ENCODE peak calls at places on chromosomes 13 and 19, in seven cellular contexts. T is nephron progenitor cell, A is neural progenitor cell, W is neural crest cell, H is tibial nerve, S is endodermal cell, G is lung. V is an unnamed sample.

GRCh38 chr19:38849746-38850230 is at the start of gene HNRNPL:
- DNase-seq in T (peak), A (no peak), W (peak), H (no peak), S (peak), G (peak), V (peak)

GRCh38 chr13:22964245-22964966 is 216.4 kb upstream of the SGCG start:
- DNase-seq in T (no peak), A (no peak), W (no peak), H (no peak), S (peak), G (no peak), V (no peak)

GRCh38 chr13:77729502-77730221 is 32.2 kb downstream of the SLAIN1 start:
- DNase-seq in T (no peak), A (no peak), W (no peak), H (no peak), S (no peak), G (no peak), V (no peak)

GRCh38 chr19:34254552-34255432 is at the start of gene GARRE1:
- DNase-seq in T (peak), A (peak), W (peak), H (peak), S (peak), G (no peak), V (peak)

GRCh38 chr13:48412881-48413351 is at the start of gene LPAR6:
- DNase-seq in T (no peak), A (peak), W (no peak), H (no peak), S (peak), G (no peak), V (no peak)

GRCh38 chr13:33126909-33127607 is 110.8 kb downstream of the KL start:
- DNase-seq in T (no peak), A (no peak), W (no peak), H (no peak), S (no peak), G (no peak), V (no peak)

GRCh38 chr13:73767747-73768315 is 366.4 kb downstream of the KLF12 start:
- DNase-seq in T (no peak), A (peak), W (peak), H (no peak), S (peak), G (no peak), V (no peak)

GRCh38 chr13:75258159-75258782 is 223.7 kb downstream of the TBC1D4 start:
- DNase-seq in T (no peak), A (peak), W (no peak), H (no peak), S (no peak), G (no peak), V (no peak)

GRCh38 chr13:53311561-53311960 is 282.9 kb downstream of the OLFM4 start:
- DNase-seq in T (no peak), A (peak), W (no peak), H (no peak), S (peak), G (no peak), V (no peak)

GRCh38 chr13:38785047-38785446 is 98.2 kb downstream of the FREM2 start:
- DNase-seq in T (no peak), A (no peak), W (no peak), H (no peak), S (no peak), G (no peak), V (no peak)

GRCh38 chr13:109307027-109307426 is 479.4 kb downstream of the IRS2 start:
- DNase-seq in T (no peak), A (no peak), W (no peak), H (no peak), S (no peak), G (no peak), V (no peak)

GRCh38 chr19:48113190-48113917 is 2.7 kb upstream of the PLA2G4C start:
- DNase-seq in T (no peak), A (no peak), W (no peak), H (no peak), S (no peak), G (no peak), V (no peak)

GRCh38 chr19:44820648-44821609 is 12.0 kb downstream of the BCAM start:
- DNase-seq in T (no peak), A (no peak), W (no peak), H (no peak), S (no peak), G (no peak), V (no peak)

GRCh38 chr19:14467816-14468215 is 7.3 kb downstream of the PTGER1 start:
- DNase-seq in T (no peak), A (no peak), W (no peak), H (no peak), S (peak), G (no peak), V (no peak)
- TF ChIP-seq CTCF in T (no peak), A (no peak), W (no peak), H (no peak), S (peak), G (no peak), V (no peak)

DNA sequence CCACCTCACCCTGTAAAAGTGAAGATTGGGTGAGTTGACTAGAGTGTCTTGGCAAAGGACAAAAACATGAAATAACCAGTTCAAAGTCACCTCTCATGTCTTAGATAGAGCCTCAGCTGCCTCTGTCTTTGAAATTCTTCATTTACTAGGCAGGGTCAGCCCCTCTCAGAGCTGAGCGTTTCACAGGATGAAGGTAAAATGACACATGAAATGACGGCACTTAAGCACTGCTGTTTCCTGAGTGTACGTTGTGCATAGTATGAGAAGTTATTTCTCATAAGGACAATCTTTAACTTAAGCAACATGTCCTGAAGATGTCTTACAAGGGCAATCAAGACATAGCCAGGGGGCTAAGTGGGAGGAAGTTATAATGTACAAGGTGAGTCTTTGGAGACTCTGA is 32.3 kb upstream of the SLC10A2 start:
- DNase-seq in T (no peak), A (no peak), W (no peak), H (no peak), S (no peak), G (no peak), V (no peak)
- TF ChIP-seq CTCF in T (no peak), A (no peak), W (no peak), H (no peak), S (no peak), G (no peak), V (no peak)

DNA sequence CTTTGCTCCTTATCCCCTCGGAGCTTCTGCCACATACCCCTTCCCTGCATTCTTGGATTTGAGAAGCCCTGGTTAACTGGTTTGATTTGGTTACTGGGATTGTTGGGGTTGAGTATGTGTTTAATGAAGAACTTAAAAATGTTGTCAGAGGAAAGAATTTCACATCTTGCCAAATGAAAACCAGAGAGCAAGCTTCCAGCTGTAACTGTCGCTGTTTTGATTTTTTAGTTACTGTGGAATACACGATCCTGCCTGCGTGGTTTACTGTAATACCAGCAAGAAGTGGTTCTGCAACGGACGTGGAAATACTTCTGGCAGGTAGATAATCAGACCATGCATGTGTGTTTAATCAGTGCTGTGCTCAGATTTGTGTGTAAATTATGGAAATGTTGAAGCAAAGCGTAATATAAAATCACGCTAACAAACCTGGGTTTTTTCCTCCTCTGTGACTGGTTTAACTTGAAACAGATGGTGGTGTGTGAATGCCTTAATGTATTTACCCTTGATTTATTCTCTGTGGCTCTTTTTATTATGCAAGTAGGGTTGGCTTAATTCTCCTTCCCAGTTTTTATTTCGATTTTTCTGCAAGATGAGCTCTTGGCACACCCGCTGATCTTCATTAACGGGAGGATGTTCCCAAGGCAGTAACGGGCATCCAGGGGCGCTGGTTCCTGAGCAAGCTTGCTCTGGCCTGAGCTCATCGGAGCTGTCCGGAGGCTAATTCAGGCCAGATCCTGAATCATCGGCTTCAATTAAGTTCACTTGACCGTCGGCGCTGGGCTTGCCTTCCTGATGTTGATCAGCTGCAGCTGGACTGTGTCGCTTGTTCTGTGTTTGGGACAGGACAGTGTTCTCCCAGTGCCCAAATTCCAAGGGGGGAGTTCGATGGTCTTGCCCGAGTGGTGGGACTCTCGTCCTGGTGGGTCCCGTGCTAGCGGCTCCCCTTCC is 16.0 kb downstream of the UPF1 start:
- DNase-seq in T (no peak), A (no peak), W (no peak), H (no peak), S (no peak), G (no peak), V (no peak)
- TF ChIP-seq CTCF in T (no peak), A (no peak), W (no peak), H (no peak), S (peak), G (no peak), V (no peak)

GRCh38 chr19:35329323-35329722 is 336 bp downstream of the CD22 start:
- DNase-seq in T (no peak), A (no peak), W (no peak), H (no peak), S (no peak), G (no peak), V (no peak)

GRCh38 chr19:35331551-35332214 is 2.7 kb downstream of the CD22 start:
- DNase-seq in T (no peak), A (no peak), W (no peak), H (no peak), S (no peak), G (no peak), V (no peak)

GRCh38 chr19:35330475-35330874 is 1.5 kb downstream of the CD22 start:
- DNase-seq in T (no peak), A (no peak), W (no peak), H (no peak), S (no peak), G (no peak), V (no peak)

GRCh38 chr19:35328851-35329285 is at the start of gene CD22:
- DNase-seq in T (no peak), A (no peak), W (no peak), H (no peak), S (no peak), G (no peak), V (no peak)

DNA sequence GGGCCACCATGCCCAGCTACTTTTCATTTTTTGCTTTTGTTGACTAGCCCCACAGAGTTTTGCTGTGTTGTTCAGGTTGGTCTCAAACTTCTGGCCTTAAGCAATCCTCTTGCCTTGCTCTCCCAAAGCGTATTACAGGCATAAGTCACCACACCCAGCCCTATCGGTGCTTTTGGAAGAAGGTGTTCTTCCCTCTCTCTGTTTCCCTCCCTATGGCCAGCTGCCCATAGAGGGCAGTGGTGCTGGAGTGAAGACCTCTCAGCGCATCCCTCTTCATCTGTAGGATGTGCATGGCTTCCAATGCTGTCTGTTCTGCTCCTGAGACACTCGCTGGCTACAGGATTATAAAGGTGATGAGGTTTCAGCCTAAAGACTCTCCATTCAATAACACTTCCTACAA is 1.3 kb upstream of the CD22 start:
- DNase-seq in T (no peak), A (peak), W (no peak), H (no peak), S (peak), G (no peak), V (no peak)
- TF ChIP-seq CTCF in T (no peak), A (peak), W (peak), H (no peak), S (peak), G (no peak), V (no peak)

DNA sequence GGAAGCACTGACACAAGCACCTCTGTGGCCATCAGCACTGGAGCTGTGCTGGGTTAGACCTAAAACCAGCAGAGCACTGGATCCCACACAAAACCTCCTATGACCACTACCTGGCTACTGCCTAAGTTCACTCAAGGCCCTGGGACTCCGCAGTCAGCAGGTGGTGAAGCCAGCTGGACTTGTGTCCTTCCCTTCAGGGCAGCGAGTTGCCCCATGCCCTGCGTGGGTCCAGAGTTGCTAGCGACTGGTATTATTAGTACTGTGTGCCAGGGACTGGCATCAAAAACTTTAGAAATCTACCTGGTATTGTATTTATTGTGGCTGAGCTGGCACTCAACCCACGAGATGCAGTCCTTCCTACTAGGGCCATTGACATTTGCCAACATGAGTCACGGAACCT is 6.0 kb downstream of the OR10H4 start:
- DNase-seq in T (no peak), A (no peak), W (no peak), H (no peak), S (no peak), G (no peak), V (no peak)
- TF ChIP-seq CTCF in T (no peak), A (no peak), W (no peak), H (no peak), S (no peak), G (no peak), V (no peak)

GRCh38 chr19:40533508-40533907 is 43.2 kb upstream of the SHKBP1 start:
- DNase-seq in T (no peak), A (no peak), W (no peak), H (no peak), S (no peak), G (no peak), V (no peak)

GRCh38 chr19:40534148-40534547 is 42.5 kb upstream of the SHKBP1 start:
- DNase-seq in T (no peak), A (no peak), W (no peak), H (no peak), S (no peak), G (no peak), V (no peak)

GRCh38 chr19:40543029-40543597 is 33.6 kb upstream of the SHKBP1 start:
- DNase-seq in T (no peak), A (no peak), W (no peak), H (no peak), S (no peak), G (no peak), V (no peak)

GRCh38 chr19:40542197-40542859 is 34.3 kb upstream of the SHKBP1 start:
- DNase-seq in T (no peak), A (no peak), W (no peak), H (no peak), S (no peak), G (peak), V (no peak)

DNA sequence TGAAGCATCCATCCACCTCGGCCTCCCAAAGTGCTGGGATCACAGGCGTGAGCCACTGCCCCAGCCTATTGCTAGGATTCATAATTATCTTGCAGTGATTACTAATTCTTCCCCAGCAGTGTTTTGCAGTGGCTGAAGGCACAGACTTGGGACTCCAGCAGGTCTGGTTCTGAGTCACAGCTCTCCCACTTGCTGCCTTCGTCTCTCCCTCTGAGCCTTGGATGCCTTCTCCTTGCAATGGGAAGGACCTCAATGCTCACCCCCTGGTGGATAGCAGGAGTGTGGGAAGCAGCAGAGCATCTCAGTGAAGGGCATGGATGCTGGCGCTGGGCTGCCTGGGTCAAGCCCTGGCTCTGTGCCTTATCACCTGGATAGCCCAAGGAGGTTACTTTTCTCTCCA is 37.6 kb upstream of the SHKBP1 start:
- DNase-seq in T (no peak), A (no peak), W (no peak), H (no peak), S (no peak), G (no peak), V (no peak)
- TF ChIP-seq CTCF in T (no peak), A (no peak), W (no peak), H (no peak), S (peak), G (no peak), V (no peak)